ENCODE peak calls at places on chromosomes 2 and 18, in nine cellular contexts. I is transverse colon, D is IMR-90, R is adrenal gland, Y is vagina, T is heart left ventricle, Q is gastrocnemius medialis, S is testis, C is spleen. V is an unnamed sample. For H3K9me3 and H3K27me3, the result is how much of the 10 kb centered on the place peaks cover.

GRCh38 chr18:57771626-57772025 is 31.5 kb downstream of the ATP8B1 start:
- DNase-seq in I (no peak), C (no peak), Q (no peak), R (no peak), S (no peak), T (no peak), D (no peak), Y (no peak), V (no peak)

GRCh38 chr2:112187805-112188596 is 49.8 kb downstream of the FBLN7 start:
- DNase-seq in Q (no peak), S (no peak), R (no peak), T (no peak), I (peak), Y (peak), C (no peak), D (no peak), V (no peak)

GRCh38 chr18:62625019-62625418 is 90.3 kb upstream of the PHLPP1 start:
- DNase-seq in Q (no peak), C (no peak), S (peak), D (no peak), I (no peak), T (peak), Y (no peak), R (no peak), V (no peak)

GRCh38 chr2:68362069-68362468 is 3.0 kb upstream of the PLEK start:
- DNase-seq in C (peak), Y (no peak), T (peak), R (peak), S (peak), D (peak), I (peak), Q (peak), V (peak)

GRCh38 chr2:120348134-120349103 is 2.5 kb downstream of the INHBB start:
- DNase-seq in Q (no peak), T (peak), R (no peak), C (no peak), I (no peak), D (peak), S (peak), Y (no peak), V (no peak)

GRCh38 chr2:12076810-12077209 is 330.4 kb downstream of the LPIN1 start:
- DNase-seq in Y (no peak), T (no peak), R (no peak), I (no peak), S (peak), D (no peak), Q (no peak), C (no peak), V (no peak)

GRCh38 chr2:58448065-58448507 is 207.0 kb upstream of the FANCL start:
- DNase-seq in Q (no peak), C (no peak), T (peak), S (peak), R (peak), Y (no peak), I (peak), D (peak), V (peak)

GRCh38 chr18:22844643-22845042 is 88.5 kb upstream of the RBBP8 start:
- DNase-seq in T (no peak), S (no peak), Q (no peak), Y (no peak), D (no peak), C (no peak), I (no peak), R (no peak), V (no peak)

GRCh38 chr18:13147146-13147545 is 71.4 kb upstream of the LDLRAD4 start:
- DNase-seq in C (no peak), Y (no peak), Q (no peak), I (no peak), T (no peak), S (no peak), R (no peak), D (no peak), V (no peak)

GRCh38 chr2:230956827-230957755 is 32.0 kb upstream of the GPR55 start:
- DNase-seq in T (peak), S (peak), Y (no peak), I (peak), C (no peak), D (peak), Q (no peak), R (peak), V (peak)

GRCh38 chr18:46829947-46830346 is 73.1 kb upstream of the ST8SIA5 start:
- DNase-seq in Y (no peak), R (no peak), S (no peak), Q (no peak), C (no peak), D (no peak), T (no peak), I (no peak), V (no peak)

GRCh38 chr18:22964116-22964515 is 31.0 kb downstream of the RBBP8 start:
- DNase-seq in T (no peak), D (peak), Q (no peak), Y (no peak), I (no peak), C (no peak), S (no peak), R (no peak), V (no peak)

GRCh38 chr2:99653433-99653832 is 163.6 kb upstream of the REV1 start:
- DNase-seq in Y (no peak), T (no peak), Q (no peak), I (no peak), R (no peak), D (no peak), S (no peak), C (no peak), V (no peak)

GRCh38 chr2:227455200-227455599 is 16.8 kb upstream of the AGFG1 start:
- DNase-seq in S (no peak), Q (no peak), I (no peak), R (no peak), Y (no peak), C (no peak), D (no peak), T (no peak), V (no peak)

GRCh38 chr2:70709275-70709674 is 58.7 kb downstream of the ADD2 start:
- DNase-seq in R (no peak), D (no peak), S (no peak), C (no peak), T (no peak), Q (no peak), I (no peak), Y (no peak), V (no peak)

GRCh38 chr2:49248506-49248905 is 94.2 kb upstream of the FSHR start:
- DNase-seq in D (peak), R (no peak), Y (no peak), I (no peak), S (no peak), Q (no peak), C (no peak), T (no peak), V (no peak)

GRCh38 chr2:143802242-143802641 is 673.0 kb downstream of the ARHGAP15 start:
- DNase-seq in Q (no peak), C (no peak), D (peak), T (no peak), S (no peak), Y (no peak), I (no peak), R (no peak), V (no peak)

GRCh38 chr2:183927367-183928355 is 670.7 kb upstream of the ZNF804A start:
- DNase-seq in I (no peak), Q (no peak), C (no peak), T (no peak), R (no peak), D (peak), Y (no peak), S (peak), V (no peak)

GRCh38 chr2:182384860-182385259 is 42.0 kb downstream of the PDE1A start:
- DNase-seq in S (no peak), Q (no peak), D (no peak), C (no peak), I (no peak), R (no peak), Y (no peak), T (no peak), V (no peak)

GRCh38 chr2:47075361-47076125 is 79.6 kb downstream of the STPG4 start:
- DNase-seq in I (no peak), Y (no peak), T (no peak), R (peak), C (no peak), S (no peak), Q (no peak), D (peak), V (no peak)

GRCh38 chr2:179860255-179861026 is 971 bp downstream of the ZNF385B start:
- DNase-seq in R (no peak), T (no peak), I (no peak), Q (no peak), S (peak), C (no peak), Y (no peak), D (no peak), V (no peak)

GRCh38 chr2:41847744-41848441 is 199.9 kb upstream of the PKDCC start:
- DNase-seq in D (peak), T (no peak), Q (peak), S (no peak), I (no peak), Y (no peak), R (peak), C (no peak), V (no peak)

GRCh38 chr2:196482119-196483065 is 157.1 kb upstream of the CCDC150 start:
- DNase-seq in Y (no peak), S (no peak), Q (no peak), C (no peak), T (peak), I (no peak), R (no peak), D (peak), V (no peak)

GRCh38 chr18:10101293-10101701 is 187.5 kb downstream of the VAPA start:
- DNase-seq in R (peak), C (no peak), Q (no peak), Y (no peak), T (peak), I (no peak), S (peak), D (no peak), V (no peak)

GRCh38 chr2:7004641-7005040 is 87.4 kb downstream of the RNF144A start:
- DNase-seq in R (no peak), Q (no peak), Y (no peak), T (no peak), D (no peak), S (no peak), C (no peak), I (no peak), V (no peak)

GRCh38 chr2:72147971-72148369 is 308 bp upstream of the CYP26B1 start:
- DNase-seq in R (peak), D (no peak), T (no peak), C (no peak), Y (peak), Q (no peak), I (no peak), S (no peak), V (no peak)

GRCh38 chr2:233928594-233929351 is 11.6 kb downstream of the TRPM8 start:
- DNase-seq in S (peak), C (no peak), Q (no peak), I (peak), Y (no peak), R (no peak), D (peak), T (no peak), V (no peak)

GRCh38 chr2:3100386-3100785 is 277.2 kb downstream of the EIPR1 start:
- DNase-seq in S (no peak), R (peak), Q (no peak), Y (no peak), I (no peak), D (no peak), T (no peak), C (peak), V (no peak)

GRCh38 chr2:46887028-46887885 is 28.3 kb downstream of the MCFD2 start:
- DNase-seq in D (peak), Q (no peak), T (no peak), S (no peak), R (no peak), I (no peak), Y (no peak), C (no peak), V (no peak)

GRCh38 chr2:64410673-64411072 is 43.3 kb upstream of the LGALSL start:
- DNase-seq in I (no peak), C (no peak), T (no peak), R (no peak), S (no peak), D (no peak), Q (no peak), Y (peak), V (no peak)

GRCh38 chr2:230473378-230473777 is 57.4 kb downstream of the SP100 start:
- DNase-seq in D (no peak), R (no peak), C (no peak), Q (no peak), S (no peak), I (no peak), Y (no peak), T (no peak), V (no peak)

GRCh38 chr18:11728247-11728646 is 39.2 kb downstream of the GNAL start:
- DNase-seq in Q (no peak), D (no peak), I (no peak), R (no peak), T (no peak), S (no peak), Y (no peak), C (no peak), V (no peak)

GRCh38 chr2:174014021-174014698 is 49.0 kb upstream of the SP3 start:
- DNase-seq in T (no peak), S (no peak), I (no peak), C (no peak), Q (no peak), Y (peak), R (no peak), D (no peak), V (no peak)

GRCh38 chr2:174014699-174015070 is 49.5 kb upstream of the SP3 start:
- DNase-seq in T (no peak), Y (peak), D (no peak), R (no peak), Q (no peak), I (no peak), S (no peak), C (no peak), V (no peak)

GRCh38 chr2:174011796-174012195 is 46.6 kb upstream of the SP3 start:
- DNase-seq in Q (no peak), I (no peak), C (no peak), S (no peak), Y (no peak), R (no peak), D (no peak), T (no peak), V (no peak)

GRCh38 chr2:174013310-174013751 is 48.2 kb upstream of the SP3 start:
- DNase-seq in I (no peak), C (peak), R (peak), Y (peak), S (peak), T (peak), D (no peak), Q (no peak), V (peak)

GRCh38 chr2:174012347-174013309 is 47.5 kb upstream of the SP3 start:
- DNase-seq in S (peak), I (peak), T (peak), D (no peak), Y (peak), R (peak), C (peak), Q (peak), V (peak)
- TF ChIP-seq POLR2A in S (no peak), I (peak), T (no peak), D (no peak), Y (peak), R (no peak), C (no peak), Q (peak), V (peak)

DNA sequence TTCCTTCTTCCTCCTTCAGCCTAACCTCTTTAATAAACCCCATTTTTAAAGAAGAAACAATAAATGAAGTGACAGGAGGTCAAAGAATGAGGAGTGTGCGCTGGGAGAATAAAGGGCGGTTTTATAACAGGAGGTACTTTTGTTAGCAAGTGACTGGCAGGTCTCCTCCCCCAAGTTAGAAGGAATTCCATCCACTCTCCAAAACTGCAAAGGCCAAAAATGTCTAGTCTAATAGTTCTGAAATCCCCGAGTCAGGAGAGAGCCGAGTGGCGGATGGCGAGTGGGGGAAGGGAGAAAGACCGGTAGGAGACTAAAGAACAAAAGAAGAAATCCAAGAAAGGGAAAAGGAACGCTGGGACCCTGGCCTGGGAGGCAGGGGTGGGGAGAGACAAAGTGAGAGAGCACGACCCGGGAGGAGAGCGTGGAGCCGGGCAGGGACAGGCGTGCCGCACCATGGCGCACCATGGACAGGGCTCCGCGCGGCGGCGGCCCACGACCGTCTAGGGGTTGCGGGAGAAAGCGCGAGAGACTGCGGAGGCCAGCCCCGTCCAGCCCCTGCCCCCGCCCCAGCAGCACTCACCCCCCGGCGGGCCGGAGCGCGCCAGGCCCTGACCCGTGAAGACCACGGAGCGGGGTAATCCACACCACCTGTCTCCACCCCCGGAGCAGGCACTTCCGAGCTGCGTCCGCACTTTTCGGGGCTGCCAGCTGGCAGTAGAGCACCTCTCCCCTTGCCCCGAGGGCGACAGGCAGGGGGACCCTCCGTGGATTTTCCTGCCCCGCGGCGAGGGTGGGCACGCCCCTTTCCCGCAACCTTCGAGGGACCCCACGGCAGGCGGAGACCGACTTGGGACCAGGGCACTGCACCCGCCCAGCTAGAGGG is 1.6 kb downstream of the CDH2 start:
- DNase-seq in I (no peak), R (peak), Y (no peak), Q (no peak), S (peak), T (peak), C (peak), D (peak), V (peak)
- H3K9me3 ChIP-seq in I (under half), R (under half), Y (under half), Q (under half), S (under half), T (under half), C (under half), D (under half), V (under half)

GRCh38 chr2:157931542-157931941 is 55.4 kb upstream of the ACVR1 start:
- DNase-seq in R (no peak), I (no peak), Y (no peak), T (no peak), S (no peak), Q (no peak), D (no peak), C (no peak), V (no peak)
- H3K27me3 ChIP-seq in R (under half), I (under half), Y (under half), T (under half), S (under half), Q (under half), D (under half), C (under half), V (under half)

GRCh38 chr2:74227646-74228045 is 29.2 kb downstream of the MTHFD2 start:
- DNase-seq in S (no peak), C (no peak), Y (peak), T (peak), D (no peak), R (no peak), Q (no peak), I (no peak), V (no peak)

GRCh38 chr2:74228772-74229171 is 30.4 kb downstream of the MTHFD2 start:
- DNase-seq in Q (no peak), T (no peak), Y (peak), C (no peak), R (no peak), D (no peak), I (no peak), S (no peak), V (no peak)

GRCh38 chr2:74225698-74226459 is 27.5 kb downstream of the MTHFD2 start:
- DNase-seq in D (no peak), S (no peak), T (peak), C (no peak), Y (peak), R (no peak), Q (no peak), I (no peak), V (no peak)

GRCh38 chr2:74223941-74224770 is 25.7 kb downstream of the MTHFD2 start:
- DNase-seq in R (no peak), Y (no peak), I (no peak), Q (no peak), C (no peak), T (no peak), S (no peak), D (peak), V (no peak)

DNA sequence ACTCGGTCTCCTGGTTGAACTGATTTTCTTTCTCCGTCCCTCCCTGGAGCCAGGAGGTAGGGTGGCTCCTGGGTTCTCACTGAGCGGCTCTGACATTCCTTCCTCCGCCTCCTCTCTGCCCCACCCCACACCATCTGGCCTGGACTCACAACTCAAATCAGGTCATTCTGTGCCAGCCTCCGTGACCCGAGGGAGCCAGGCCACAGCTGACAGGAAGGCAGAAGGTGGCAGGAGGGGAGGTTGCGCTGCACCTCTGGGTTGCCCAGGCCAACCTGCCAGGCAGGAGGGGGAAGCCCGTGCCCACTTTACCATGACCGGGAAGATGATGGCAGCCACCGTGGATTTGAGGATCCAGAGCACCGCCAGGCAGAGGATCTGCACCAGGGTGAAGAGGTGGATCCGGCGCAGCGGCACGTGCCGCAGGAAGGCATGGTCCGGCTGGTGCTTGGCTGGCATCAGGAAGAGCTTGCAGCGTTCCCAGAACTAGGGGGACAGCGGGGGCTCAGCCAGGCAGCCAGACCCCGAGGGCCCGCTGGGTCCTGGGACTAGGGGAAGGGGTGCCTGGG is 28.3 kb downstream of the MTHFD2 start:
- DNase-seq in Q (peak), S (no peak), C (no peak), T (peak), I (no peak), D (no peak), R (no peak), Y (peak), V (no peak)
- TF ChIP-seq POLR2A in Q (no peak), S (no peak), C (no peak), T (no peak), I (no peak), D (no peak), R (no peak), Y (no peak), V (no peak)